ENCODE peak calls at places on chromosome 14, in four cellular contexts. K is IMR-90, Z is K562, P is heart left ventricle. O is an unnamed sample.

GRCh38 chr14:89842852-89843251 is 111.7 kb downstream of the EFCAB11 start:
- DNase-seq in K (no peak), Z (no peak), P (no peak), O (no peak)

GRCh38 chr14:74500417-74501134 is 7.0 kb downstream of the ISCA2 start:
- DNase-seq in K (no peak), Z (no peak), P (no peak), O (no peak)

GRCh38 chr14:45267084-45267483 is 14.1 kb upstream of the MIS18BP1 start:
- DNase-seq in K (no peak), Z (no peak), P (no peak), O (no peak)

GRCh38 chr14:21825147-21825743 is 151.6 kb upstream of the OR4E1 start:
- DNase-seq in K (peak; percentile 4), Z (peak; percentile 38), P (no peak), O (no peak)

GRCh38 chr14:59116984-59117415 is 71.5 kb upstream of the DAAM1 start:
- DNase-seq in K (peak; percentile 35), Z (no peak), P (no peak), O (no peak)

GRCh38 chr14:37586783-37587428 is 8.1 kb downstream of the FOXA1 start:
- DNase-seq in K (no peak), Z (no peak), P (no peak), O (no peak)

GRCh38 chr14:32606297-32606696 is 277.2 kb downstream of the AKAP6 start:
- DNase-seq in K (no peak), Z (no peak), P (no peak), O (no peak)

GRCh38 chr14:77065851-77066554 is 32.1 kb upstream of the CIPC start:
- DNase-seq in K (no peak), Z (no peak), P (no peak), O (no peak)

GRCh38 chr14:73783107-73783727 is 68.4 kb upstream of the PTGR2 start:
- DNase-seq in K (no peak), Z (no peak), P (no peak), O (no peak)

GRCh38 chr14:104681689-104682074 is 7.7 kb upstream of the INF2 start:
- DNase-seq in K (peak; percentile 81), Z (no peak), P (peak; percentile 93), O (peak; percentile 69)

GRCh38 chr14:55609681-55610080 is 29.7 kb downstream of the KTN1 start:
- DNase-seq in K (peak; percentile 61), Z (no peak), P (no peak), O (no peak)

GRCh38 chr14:100576091-100577085 is 10.8 kb downstream of the BEGAIN start:
- DNase-seq in K (no peak), Z (no peak), P (no peak), O (no peak)

GRCh38 chr14:52446355-52446754 is 106.0 kb downstream of the TXNDC16 start:
- DNase-seq in K (no peak), Z (no peak), P (no peak), O (no peak)

GRCh38 chr14:69586420-69586819 is 11.7 kb upstream of the CCDC177 start:
- DNase-seq in K (no peak), Z (no peak), P (no peak), O (no peak)

GRCh38 chr14:95786566-95786965 is 72.6 kb upstream of the TCL1A start:
- DNase-seq in K (no peak), Z (no peak), P (no peak), O (no peak)

GRCh38 chr14:66359500-66359899 is 126.7 kb upstream of the CCDC196 start:
- DNase-seq in K (peak; percentile 64), Z (peak; percentile 24), P (no peak), O (no peak)

GRCh38 chr14:54261283-54261682 is 135.5 kb upstream of the CDKN3 start:
- DNase-seq in K (no peak), Z (no peak), P (no peak), O (no peak)

GRCh38 chr14:32087173-32087861 is 10.2 kb downstream of the ARHGAP5 start:
- DNase-seq in K (peak; percentile 43), Z (peak; percentile 8), P (no peak), O (no peak)

DNA sequence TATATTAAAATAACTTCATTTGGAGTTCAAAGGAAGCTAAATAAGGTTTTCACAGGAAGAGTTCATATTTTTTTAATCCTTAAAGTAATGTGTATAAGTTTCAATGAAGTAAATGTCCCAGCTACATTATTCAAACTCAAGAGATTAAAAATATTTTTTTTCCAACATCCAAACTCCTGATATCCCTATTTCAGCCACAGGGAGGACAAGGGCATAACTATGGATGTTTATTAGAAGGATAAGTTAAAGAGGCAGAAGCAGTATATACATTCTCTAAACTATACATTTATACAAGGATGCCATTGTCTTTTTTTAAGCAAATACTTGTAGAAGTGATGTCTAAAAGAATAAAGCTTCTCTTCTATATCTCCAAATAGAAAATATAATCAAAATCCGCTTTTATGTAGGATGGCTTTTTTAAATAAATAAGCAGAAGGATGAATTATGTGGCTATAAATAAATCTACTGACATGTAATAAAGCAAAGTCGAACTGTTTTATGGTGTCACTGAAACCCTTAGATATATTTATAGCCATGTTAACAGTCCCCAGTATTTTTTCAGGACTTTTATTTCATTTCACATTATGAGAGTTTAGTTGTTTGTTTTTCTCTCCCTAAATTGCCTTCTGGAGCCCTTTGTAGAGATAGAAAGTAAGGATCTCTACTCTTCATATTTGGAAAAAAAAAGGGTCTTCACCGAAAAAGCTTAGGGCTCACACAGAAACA is 936.5 kb downstream of the DIO2 start:
- DNase-seq in K (peak; percentile 20), Z (no peak), P (no peak), O (no peak)
- TF ChIP-seq CTCF in K (peak; percentile 44), Z (no peak), P (no peak), O (no peak)

GRCh38 chr14:88798161-88798560 is 5.4 kb upstream of the EML5 start:
- DNase-seq in K (no peak), Z (no peak), P (no peak), O (no peak)
- TF ChIP-seq POLR2A in K (no peak), Z (no peak), P (no peak), O (no peak)

GRCh38 chr14:60777856-60778578 is 43.5 kb downstream of the MNAT1 start:
- DNase-seq in K (peak; percentile 94), Z (no peak), P (no peak), O (no peak)
- H3K27ac ChIP-seq in K (no peak overlapping the region), Z (no peak overlapping the region), P (no peak overlapping the region), O (peak overlapping the region; percentile 61)

GRCh38 chr14:41299924-41300323 is 306.8 kb upstream of the LRFN5 start:
- DNase-seq in K (no peak), Z (no peak), P (no peak), O (no peak)
- TF ChIP-seq CTCF in K (no peak), Z (no peak), P (no peak), O (no peak)

GRCh38 chr14:24232121-24232644 is at the start of gene NEDD8:
- DNase-seq in K (peak; percentile 97), Z (peak; percentile 83), P (peak; percentile 92), O (peak; percentile 89)

GRCh38 chr14:24234095-24235020 is 1.6 kb downstream of the GMPR2 start:
- DNase-seq in K (no peak), Z (no peak), P (no peak), O (no peak)

GRCh38 chr14:24232645-24233537 is at the start of gene GMPR2:
- DNase-seq in K (no peak), Z (peak; percentile 71), P (no peak), O (peak; percentile 50)

GRCh38 chr14:24231263-24232120 is 675 bp downstream of the NEDD8 start:
- DNase-seq in K (no peak), Z (peak; percentile 18), P (no peak), O (no peak)

DNA sequence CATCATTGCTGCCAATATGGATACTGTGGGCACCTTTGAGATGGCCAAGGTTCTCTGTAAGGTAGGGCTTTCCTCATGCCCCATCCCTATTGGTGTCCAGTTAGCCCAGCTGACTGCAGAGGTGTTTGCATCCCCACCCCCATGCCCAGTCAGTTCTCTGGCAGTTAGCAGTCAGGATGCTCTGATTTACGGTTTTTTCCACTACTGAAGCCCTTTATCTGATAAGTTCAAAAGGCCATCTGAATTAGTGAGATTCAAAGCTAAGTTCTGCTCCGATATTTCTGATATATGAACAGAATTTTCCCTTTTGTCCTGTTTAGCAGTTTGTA is 773 bp downstream of the GMPR2 start:
- DNase-seq in K (no peak), Z (peak; percentile 16), P (no peak), O (no peak)
- TF ChIP-seq POLR2A in K (no peak), Z (no peak), P (no peak), O (no peak)